ENCODE peak calls at places on chromosomes 1 and 21, in four cellular contexts. J, B, W and A are unnamed samples.

GRCh38 chr1:175130649-175131045 is 61.9 kb downstream of the KIAA0040 start:
- DNase-seq in B (no peak), J (no peak), W (no peak), A (no peak)

GRCh38 chr1:110605446-110605845 is 712 bp downstream of the KCNA2 start:
- DNase-seq in B (no peak), J (no peak), W (no peak), A (no peak)

GRCh38 chr1:210373878-210374599 is 45.3 kb downstream of the HHAT start:
- DNase-seq in J (peak; percentile 26), B (peak; percentile 100), W (no peak), A (peak; percentile 91)

GRCh38 chr1:24384251-24385090 is 29.1 kb downstream of the STPG1 start:
- DNase-seq in B (no peak), J (no peak), W (no peak), A (no peak)

GRCh38 chr1:66012076-66012769 is 219.5 kb downstream of the PDE4B start:
- DNase-seq in J (no peak), W (peak; percentile 54), B (peak; percentile 24), A (no peak)

GRCh38 chr1:162951553-162952315 is 90.8 kb upstream of the CCDC190 start:
- DNase-seq in B (peak; percentile 30), J (no peak), W (no peak), A (no peak)

GRCh38 chr1:166905930-166906329 is 29.9 kb upstream of the TADA1 start:
- DNase-seq in J (no peak), W (no peak), B (peak; percentile 76), A (no peak)

GRCh38 chr1:156262461-156263287 is 14.8 kb upstream of the PAQR6 start:
- DNase-seq in B (peak; percentile 86), J (no peak), W (no peak), A (no peak)

GRCh38 chr1:23149110-23149509 is 19.5 kb downstream of the LUZP1 start:
- DNase-seq in W (no peak), B (no peak), J (no peak), A (no peak)

GRCh38 chr21:46564391-46564790 is 40.5 kb downstream of the S100B start:
- DNase-seq in W (no peak), B (peak; percentile 3), J (no peak), A (no peak)

GRCh38 chr1:192697771-192698170 is 61.8 kb downstream of the RGS13 start:
- DNase-seq in B (no peak), J (no peak), W (no peak), A (no peak)

GRCh38 chr21:28944296-28944695 is 48.4 kb downstream of the LTN1 start:
- DNase-seq in W (peak; percentile 37), J (no peak), B (peak; percentile 29), A (no peak)

GRCh38 chr21:45950740-45951515 is 30.6 kb upstream of the COL6A1 start:
- DNase-seq in B (peak; percentile 94), J (no peak), W (no peak), A (no peak)

GRCh38 chr1:31814041-31814511 is 1.7 kb downstream of the SPOCD1 start:
- DNase-seq in B (no peak), J (no peak), W (no peak), A (no peak)

GRCh38 chr1:45304311-45305081 is 22.2 kb upstream of the HPDL start:
- DNase-seq in W (no peak), J (no peak), B (peak; percentile 36), A (no peak)

GRCh38 chr1:43952731-43953350 is 6.1 kb downstream of the IPO13 start:
- DNase-seq in W (peak; percentile 26), J (no peak), B (no peak), A (peak; percentile 91)

GRCh38 chr1:209387969-209388329 is 195.6 kb upstream of the CAMK1G start:
- DNase-seq in J (no peak), W (no peak), B (peak; percentile 73), A (no peak)

GRCh38 chr1:70980361-70980760 is 67.3 kb downstream of the PTGER3 start:
- DNase-seq in W (no peak), J (no peak), B (no peak), A (no peak)